ENCODE peak calls at places on chromosomes 3 and 15, in four cellular contexts. L, S, P and J are unnamed samples.

GRCh38 chr3:78741066-78741645 is 1026.6 kb downstream of the ROBO1 start:
- DNase-seq in L (no peak), P (no peak), S (peak; percentile 7), J (peak; percentile 20)

GRCh38 chr3:7877312-7877711 is 624.3 kb upstream of the LMCD1 start:
- DNase-seq in S (no peak), P (no peak), L (no peak), J (no peak)

GRCh38 chr15:95604634-95605036 is 725.9 kb upstream of the NR2F2 start:
- DNase-seq in P (no peak), L (no peak), S (no peak), J (no peak)

GRCh38 chr3:105647047-105647446 is 221.8 kb downstream of the CBLB start:
- DNase-seq in P (no peak), L (no peak), S (no peak), J (peak; percentile 61)

GRCh38 chr15:52021892-52022540 is 3.0 kb downstream of the MAPK6 start:
- DNase-seq in S (no peak), L (no peak), P (no peak), J (no peak)

GRCh38 chr15:72173864-72174550 is 23.6 kb downstream of the GRAMD2A start:
- DNase-seq in L (no peak), S (no peak), P (no peak), J (no peak)

GRCh38 chr3:107753494-107753893 is 230.7 kb downstream of the BBX start:
- DNase-seq in S (peak; percentile 5), L (no peak), P (no peak), J (peak; percentile 45)

GRCh38 chr3:123072152-123072551 is 5.3 kb downstream of the PDIA5 start:
- DNase-seq in L (no peak), P (no peak), S (no peak), J (no peak)

GRCh38 chr15:81160312-81161214 is 26.5 kb downstream of the CFAP161 start:
- DNase-seq in P (peak; percentile 73), S (no peak), L (no peak), J (no peak)

GRCh38 chr3:69288161-69288895 is 97.6 kb downstream of the FRMD4B start:
- DNase-seq in P (no peak), S (no peak), L (no peak), J (no peak)

GRCh38 chr3:73784647-73785420 is 160.1 kb upstream of the PDZRN3 start:
- DNase-seq in S (no peak), L (no peak), P (no peak), J (no peak)

GRCh38 chr15:74519311-74519710 is 21.7 kb upstream of the ARID3B start:
- DNase-seq in P (no peak), L (no peak), S (no peak), J (no peak)

GRCh38 chr15:34708422-34708821 is 46.4 kb downstream of the GJD2 start:
- DNase-seq in P (no peak), L (no peak), S (peak; percentile 63), J (peak; percentile 67)

GRCh38 chr3:61894988-61895935 is 333.9 kb downstream of the PTPRG start:
- DNase-seq in L (no peak), S (no peak), P (peak; percentile 77), J (no peak)

GRCh38 chr15:38308797-38309196 is 56.2 kb downstream of the SPRED1 start:
- DNase-seq in P (no peak), L (no peak), S (no peak), J (no peak)

GRCh38 chr3:172388412-172389078 is 59.7 kb downstream of the GHSR start:
- DNase-seq in L (no peak), P (no peak), S (no peak), J (no peak)

GRCh38 chr3:113088616-113089015 is 97.8 kb downstream of the GTPBP8 start:
- DNase-seq in L (no peak), P (no peak), S (no peak), J (no peak)

GRCh38 chr15:79593119-79593869 is 161.2 kb downstream of the MINAR1 start:
- DNase-seq in P (no peak), S (no peak), L (no peak), J (peak; percentile 8)

GRCh38 chr3:57803647-57804081 is 47.6 kb downstream of the SLMAP start:
- DNase-seq in S (no peak), P (peak; percentile 66), L (no peak), J (peak; percentile 35)

GRCh38 chr3:128609294-128609693 is 41.3 kb downstream of the RPN1 start:
- DNase-seq in L (no peak), P (no peak), S (no peak), J (no peak)

GRCh38 chr15:52567886-52568568 is 803 bp downstream of the ARPP19 start:
- DNase-seq in P (no peak), L (no peak), S (peak; percentile 19), J (peak; percentile 71)

GRCh38 chr15:74041311-74041756 is 41.0 kb downstream of the GOLGA6A start:
- DNase-seq in P (no peak), L (no peak), S (peak; percentile 2), J (no peak)

GRCh38 chr3:166205158-166205557 is 367.9 kb upstream of the BCHE start:
- DNase-seq in P (no peak), S (no peak), L (no peak), J (no peak)

GRCh38 chr3:19808834-19809233 is 125.2 kb downstream of the EFHB start:
- DNase-seq in S (no peak), L (no peak), P (no peak), J (no peak)

GRCh38 chr15:89009080-89009479 is 79.2 kb upstream of the ABHD2 start:
- DNase-seq in L (no peak), S (no peak), P (no peak), J (no peak)

GRCh38 chr3:197189633-197190032 is 108.8 kb downstream of the DLG1 start:
- DNase-seq in S (no peak), P (no peak), L (no peak), J (no peak)

GRCh38 chr3:144496116-144496835 is 524.7 kb downstream of the DIPK2A start:
- DNase-seq in S (no peak), L (no peak), P (no peak), J (no peak)

GRCh38 chr3:104460477-104461406 is 906.0 kb upstream of the ALCAM start:
- DNase-seq in L (no peak), S (no peak), P (no peak), J (no peak)

GRCh38 chr3:38114875-38115644 is 21.9 kb downstream of the ACAA1 start:
- DNase-seq in P (no peak), S (no peak), L (no peak), J (no peak)

GRCh38 chr3:171077261-171077660 is 50.7 kb upstream of the SLC2A2 start:
- DNase-seq in S (no peak), L (no peak), P (no peak), J (no peak)

GRCh38 chr3:182357928-182358327 is 435.4 kb upstream of the ATP11B start:
- DNase-seq in P (no peak), L (no peak), S (no peak), J (no peak)

DNA sequence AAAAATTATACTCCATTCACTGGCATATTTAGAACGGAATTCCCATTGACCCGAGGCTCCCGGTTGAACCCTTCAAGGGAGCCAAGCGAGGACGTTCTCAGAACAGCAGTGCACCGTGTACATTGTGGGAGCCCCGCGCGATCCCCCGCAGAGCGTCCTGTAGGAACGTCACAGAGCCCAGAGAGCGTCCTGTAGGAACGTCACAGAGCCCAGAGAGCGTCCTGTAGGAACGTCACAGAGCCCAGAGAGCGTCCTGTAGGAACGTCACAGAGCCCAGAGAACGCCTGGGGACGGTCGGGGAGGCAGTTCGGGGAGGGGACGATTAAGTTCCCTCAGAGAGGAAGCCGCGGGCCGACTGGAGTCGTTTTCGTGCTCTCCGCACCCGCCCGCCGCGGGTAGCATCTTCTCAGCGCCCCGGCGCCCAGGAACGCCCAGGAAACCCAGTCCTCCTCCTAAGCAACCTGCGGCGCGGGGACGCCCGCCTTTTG is 506 bp upstream of the ATP1B3 start:
- DNase-seq in S (peak; percentile 45), L (no peak), P (peak; percentile 69), J (peak; percentile 81)
- TF ChIP-seq POLR2A in S (peak; percentile 67), L (peak; percentile 49), P (no peak), J (peak; percentile 57)

GRCh38 chr15:67096536-67097294 is 31.3 kb downstream of the SMAD3 start:
- DNase-seq in S (no peak), L (no peak), P (no peak), J (no peak)

GRCh38 chr15:67100124-67100791 is 34.9 kb downstream of the SMAD3 start:
- DNase-seq in L (no peak), S (no peak), P (no peak), J (no peak)

GRCh38 chr15:67097424-67097823 is 32.0 kb downstream of the SMAD3 start:
- DNase-seq in P (no peak), L (no peak), S (no peak), J (no peak)

GRCh38 chr15:67097893-67098740 is 32.7 kb downstream of the SMAD3 start:
- DNase-seq in L (no peak), P (peak; percentile 62), S (peak; percentile 72), J (peak; percentile 62)

DNA sequence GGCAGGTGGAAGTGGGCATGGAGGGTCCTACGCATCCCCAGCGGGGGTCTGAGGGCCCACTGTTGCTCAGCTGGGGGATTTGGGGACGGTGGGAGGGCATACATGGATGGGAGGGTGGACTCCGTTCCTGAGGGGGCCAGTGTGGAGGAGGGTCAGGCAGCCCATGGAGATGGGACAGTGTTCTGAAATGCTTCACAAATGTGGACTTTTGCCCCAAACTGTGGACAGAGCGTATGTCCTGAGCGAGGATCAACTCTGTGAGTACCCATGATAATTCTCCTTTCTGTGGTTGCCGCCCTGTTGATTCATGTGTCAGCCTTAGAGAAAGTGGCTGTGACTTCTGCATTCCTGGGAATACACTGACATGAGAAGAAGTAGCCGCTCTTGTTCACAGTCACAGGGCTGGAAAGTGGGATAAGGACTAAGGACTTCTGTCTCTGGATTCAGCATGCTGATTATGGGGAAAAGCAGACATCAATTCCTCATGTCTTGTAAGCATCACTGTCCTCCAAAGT is 33.4 kb downstream of the SMAD3 start:
- DNase-seq in P (no peak), S (no peak), L (no peak), J (no peak)
- TF ChIP-seq POLR2A in P (no peak), S (no peak), L (no peak), J (no peak)

GRCh38 chr3:49012441-49013017 is 5.3 kb downstream of the WDR6 start:
- DNase-seq in S (no peak), P (no peak), L (no peak), J (no peak)

GRCh38 chr3:49013113-49013737 is 5.2 kb downstream of the DALRD3 start:
- DNase-seq in S (no peak), L (no peak), P (no peak), J (no peak)

GRCh38 chr3:49015072-49015471 is 3.3 kb downstream of the DALRD3 start:
- DNase-seq in S (no peak), L (no peak), P (no peak), J (no peak)

GRCh38 chr3:49015765-49016164 is 2.6 kb downstream of the DALRD3 start:
- DNase-seq in P (no peak), L (no peak), S (no peak), J (no peak)

GRCh38 chr3:49013738-49014660 is 4.4 kb downstream of the DALRD3 start:
- DNase-seq in S (no peak), P (no peak), L (no peak), J (peak; percentile 71)
- TF ChIP-seq POLR2A in S (no peak), P (no peak), L (no peak), J (peak; percentile 14)

GRCh38 chr15:60374209-60374608 is 23.6 kb downstream of the ANXA2 start:
- DNase-seq in P (no peak), L (no peak), S (no peak), J (no peak)

GRCh38 chr15:60375255-60375809 is 22.5 kb downstream of the ANXA2 start:
- DNase-seq in S (no peak), P (no peak), L (no peak), J (no peak)

GRCh38 chr15:60373327-60373726 is 24.5 kb downstream of the ANXA2 start:
- DNase-seq in S (no peak), L (no peak), P (no peak), J (no peak)

GRCh38 chr15:60373745-60374144 is 24.0 kb downstream of the ANXA2 start:
- DNase-seq in L (no peak), S (no peak), P (no peak), J (no peak)

GRCh38 chr15:60374628-60375081 is 23.1 kb downstream of the ANXA2 start:
- DNase-seq in P (no peak), L (no peak), S (no peak), J (no peak)
- TF ChIP-seq POLR2A in P (no peak), L (peak; percentile 29), S (no peak), J (no peak)